ENCODE peak calls at places on chromosomes 5 and 9, in seven cellular contexts. Q is GM12878, J is SK-N-SH, A is HCT116, C is K562, O is H1, N is HepG2. T is an unnamed sample.

GRCh38 chr5:134132372-134133212 is 18.1 kb downstream of the TCF7 start:
- DNase-seq in Q (peak), J (no peak), A (no peak), C (no peak), O (peak), N (no peak), T (no peak)

GRCh38 chr5:144698454-144698853 is 527.8 kb downstream of the KCTD16 start:
- DNase-seq in Q (no peak), J (no peak), A (no peak), C (no peak), O (no peak), N (no peak), T (no peak)

GRCh38 chr5:109713453-109713852 is 23.7 kb downstream of the MAN2A1 start:
- DNase-seq in Q (no peak), J (no peak), A (no peak), C (no peak), O (no peak), N (no peak), T (no peak)

GRCh38 chr5:130871346-130872086 is 293.5 kb downstream of the HINT1 start:
- DNase-seq in Q (no peak), J (peak), A (peak), C (peak), O (peak), N (peak), T (peak)

GRCh38 chr9:6938447-6938846 is 180.7 kb downstream of the KDM4C start:
- DNase-seq in Q (no peak), J (no peak), A (no peak), C (no peak), O (no peak), N (peak), T (peak)

GRCh38 chr5:155883966-155884555 is 442.9 kb upstream of the SGCD start:
- DNase-seq in Q (no peak), J (peak), A (no peak), C (no peak), O (no peak), N (no peak), T (no peak)

GRCh38 chr5:72206994-72207393 is 99.7 kb downstream of the MAP1B start:
- DNase-seq in Q (no peak), J (no peak), A (no peak), C (no peak), O (no peak), N (peak), T (no peak)

GRCh38 chr9:114395768-114396167 is 8.0 kb upstream of the AKNA start:
- DNase-seq in Q (no peak), J (no peak), A (no peak), C (no peak), O (no peak), N (no peak), T (no peak)

GRCh38 chr5:143016777-143017374 is 246.7 kb downstream of the ARHGAP26 start:
- DNase-seq in Q (no peak), J (peak), A (no peak), C (peak), O (no peak), N (no peak), T (peak)

GRCh38 chr9:99239341-99240055 is 17.4 kb downstream of the SEC61B start:
- DNase-seq in Q (no peak), J (no peak), A (no peak), C (no peak), O (no peak), N (no peak), T (no peak)

GRCh38 chr9:98577446-98577845 is 131.3 kb downstream of the GABBR2 start:
- DNase-seq in Q (no peak), J (no peak), A (no peak), C (no peak), O (no peak), N (no peak), T (no peak)

GRCh38 chr5:157548513-157549282 is 26.9 kb downstream of the ADAM19 start:
- DNase-seq in Q (no peak), J (no peak), A (no peak), C (no peak), O (no peak), N (no peak), T (peak)

DNA sequence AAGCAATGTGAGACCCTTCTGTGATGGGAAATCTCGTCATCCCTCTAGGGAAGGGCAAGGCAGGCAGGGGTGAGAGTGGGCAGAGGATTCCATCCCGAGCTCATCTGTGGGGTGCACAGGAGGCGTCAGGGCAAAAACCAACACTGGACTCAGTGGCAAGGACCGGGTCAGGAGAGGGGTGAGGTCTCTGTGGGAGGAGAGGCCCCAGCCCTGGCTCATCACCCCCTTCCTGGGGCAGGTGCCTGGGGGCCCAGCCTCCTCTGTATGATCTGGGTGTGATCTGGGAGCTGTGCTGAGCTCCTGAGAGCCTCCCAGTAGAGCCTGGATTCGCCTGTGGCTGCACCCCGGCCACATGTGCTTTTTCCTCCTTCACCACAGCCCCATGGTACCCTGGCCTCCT is 597 bp downstream of the SPATA31E1 start:
- DNase-seq in Q (no peak), J (no peak), A (no peak), C (no peak), O (no peak), N (no peak), T (no peak)
- TF ChIP-seq JUND in Q (no peak), J (no peak), A (no peak), C (no peak), O (no peak), N (no peak), T (no peak)

DNA sequence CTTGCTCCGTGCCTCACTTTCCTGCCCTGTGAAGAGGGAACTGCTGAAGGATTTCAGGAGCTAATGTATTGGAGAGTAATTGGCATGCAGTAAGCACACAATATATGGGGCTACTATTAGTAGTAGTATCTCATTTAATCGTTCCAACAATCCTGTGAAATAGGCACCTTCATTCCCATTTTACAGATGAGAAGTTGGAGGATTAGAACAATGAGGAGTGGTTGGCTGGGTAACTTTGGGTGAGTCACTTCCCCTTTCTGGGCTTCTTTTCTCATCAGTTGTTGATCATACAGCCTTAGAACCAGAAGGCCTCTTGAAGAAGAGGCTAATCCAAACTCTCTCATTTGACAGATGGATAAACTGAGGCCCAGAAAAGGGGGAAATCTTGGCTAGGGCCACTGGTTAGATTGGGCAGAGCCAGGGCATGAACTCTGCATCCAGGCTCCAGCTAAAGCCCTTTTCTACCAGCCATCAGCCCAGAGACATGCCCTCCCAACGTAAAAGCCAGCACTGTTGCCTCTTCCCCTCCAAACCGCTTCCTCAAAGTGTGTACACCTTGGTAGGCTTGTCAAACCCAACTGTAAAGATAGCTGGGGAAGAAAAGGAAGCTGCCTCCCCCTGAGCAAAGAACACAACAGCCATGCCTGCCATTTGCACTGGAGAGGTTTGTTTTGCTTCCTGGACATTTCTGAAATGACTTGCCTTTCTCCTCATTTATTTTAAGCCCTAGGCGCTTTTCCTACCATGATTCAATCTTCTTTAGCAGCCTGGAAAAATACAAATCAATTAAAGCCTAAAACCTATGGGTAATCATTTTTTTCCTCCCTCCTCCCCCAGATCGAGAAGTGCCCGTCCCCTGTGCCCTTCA is 979 bp downstream of the SPACA9 start:
- DNase-seq in Q (no peak), J (no peak), A (no peak), C (no peak), O (no peak), N (no peak), T (no peak)
- TF ChIP-seq JUND in Q (no peak), J (no peak), A (no peak), C (no peak), O (no peak), N (no peak), T (no peak)

GRCh38 chr9:75626860-75627259 is 263.6 kb upstream of the PCSK5 start:
- DNase-seq in Q (no peak), J (no peak), A (no peak), C (no peak), O (no peak), N (no peak), T (no peak)
- TF ChIP-seq JUND in Q (no peak), J (no peak), A (no peak), C (no peak), O (no peak), N (no peak), T (no peak)

GRCh38 chr5:59992206-59992605 is 98.7 kb upstream of the PDE4D start:
- DNase-seq in Q (no peak), J (no peak), A (no peak), C (no peak), O (no peak), N (no peak), T (no peak)
- TF ChIP-seq JUND in Q (no peak), J (no peak), A (no peak), C (no peak), O (no peak), N (no peak), T (no peak)

GRCh38 chr5:172832383-172833315 is 1.4 kb upstream of the ERGIC1 start:
- DNase-seq in Q (no peak), J (no peak), A (no peak), C (no peak), O (no peak), N (no peak), T (no peak)

GRCh38 chr5:172833691-172834569 is at the start of gene ERGIC1:
- DNase-seq in Q (no peak), J (peak), A (peak), C (peak), O (peak), N (peak), T (peak)

GRCh38 chr5:172835246-172836030 is 1.4 kb downstream of the ERGIC1 start:
- DNase-seq in Q (no peak), J (no peak), A (no peak), C (no peak), O (no peak), N (no peak), T (no peak)

GRCh38 chr5:172833372-172833690 is 720 bp upstream of the ERGIC1 start:
- DNase-seq in Q (no peak), J (no peak), A (no peak), C (no peak), O (no peak), N (no peak), T (no peak)

GRCh38 chr5:172834570-172835245 is 657 bp downstream of the ERGIC1 start:
- DNase-seq in Q (no peak), J (peak), A (no peak), C (no peak), O (peak), N (peak), T (no peak)
- TF ChIP-seq JUND in Q (no peak), J (no peak), A (no peak), C (no peak), O (peak), N (no peak), T (no peak)

DNA sequence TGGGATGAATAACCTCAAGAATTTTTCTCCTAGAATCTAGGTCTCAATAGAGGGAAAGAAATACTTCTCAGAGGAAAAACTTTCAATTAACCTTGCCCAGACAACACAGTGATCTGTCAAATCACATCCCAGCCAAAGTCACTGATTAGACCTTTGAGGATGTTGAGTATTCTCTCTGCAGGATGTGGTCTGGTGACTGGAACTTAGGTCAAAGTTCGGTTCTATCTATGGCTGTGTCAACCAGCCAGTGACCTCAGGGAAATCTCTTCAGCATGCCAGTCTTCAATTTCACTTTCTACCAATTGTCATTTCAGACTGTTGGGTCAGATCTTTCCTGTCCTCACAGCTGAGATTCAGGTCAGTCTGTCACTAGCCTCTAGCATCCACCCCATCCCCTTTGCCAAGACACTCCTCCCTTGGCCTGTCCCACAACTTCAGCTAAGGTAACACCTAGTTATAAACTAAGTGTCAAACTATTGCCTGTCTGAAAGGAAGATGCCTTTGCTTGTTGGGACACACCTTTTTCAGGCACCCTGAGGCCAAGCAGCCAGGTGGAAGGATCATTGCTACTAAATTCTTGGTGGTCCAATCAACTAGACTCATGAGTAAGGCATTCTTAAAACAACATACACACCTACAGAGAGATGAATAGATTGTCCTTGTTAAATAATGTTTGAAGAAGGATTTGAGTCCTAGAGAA is 156.3 kb upstream of the FST start:
- DNase-seq in Q (peak), J (no peak), A (no peak), C (no peak), O (no peak), N (peak), T (no peak)
- TF ChIP-seq JUND in Q (no peak), J (no peak), A (no peak), C (no peak), O (no peak), N (no peak), T (no peak)